ENCODE peak calls at places on chromosomes 3 and 15, in nine cellular contexts. One of them, this sample, is unnamed.

GRCh38 chr3:138348107-138348949 is at the start of gene MRAS:
- DNase-seq in heart right ventricle: peak; percentile 83
- DNase-seq in psoas muscle: peak; percentile 88
- DNase-seq in mucosa of descending colon: peak; percentile 65
- DNase-seq in HepG2: peak; percentile 59
- DNase-seq in CD8-positive, alpha-beta T cell: no peak
- DNase-seq in naive thymus-derived CD4-positive, alpha-beta T cell: peak; percentile 25
- DNase-seq in Panc1: no peak
- DNase-seq in CD8-positive, alpha-beta memory T cell: peak; percentile 31
- DNase-seq in this sample: peak; percentile 81

GRCh38 chr15:58212909-58213526 is 74.8 kb downstream of the AQP9 start:
- DNase-seq in heart right ventricle: no peak
- DNase-seq in psoas muscle: no peak
- DNase-seq in mucosa of descending colon: no peak
- DNase-seq in HepG2: peak; percentile 14
- DNase-seq in CD8-positive, alpha-beta T cell: no peak
- DNase-seq in naive thymus-derived CD4-positive, alpha-beta T cell: no peak
- DNase-seq in Panc1: no peak
- DNase-seq in CD8-positive, alpha-beta memory T cell: no peak
- DNase-seq in this sample: no peak

GRCh38 chr15:86691091-86691490 is 611.4 kb downstream of the AGBL1 start:
- DNase-seq in heart right ventricle: no peak
- DNase-seq in psoas muscle: no peak
- DNase-seq in mucosa of descending colon: peak; percentile 5
- DNase-seq in HepG2: no peak
- DNase-seq in CD8-positive, alpha-beta T cell: no peak
- DNase-seq in naive thymus-derived CD4-positive, alpha-beta T cell: no peak
- DNase-seq in Panc1: no peak
- DNase-seq in CD8-positive, alpha-beta memory T cell: no peak
- DNase-seq in this sample: no peak

GRCh38 chr3:197241173-197241572 is 57.2 kb downstream of the DLG1 start:
- DNase-seq in heart right ventricle: no peak
- DNase-seq in psoas muscle: no peak
- DNase-seq in mucosa of descending colon: no peak
- DNase-seq in HepG2: no peak
- DNase-seq in CD8-positive, alpha-beta T cell: no peak
- DNase-seq in naive thymus-derived CD4-positive, alpha-beta T cell: no peak
- DNase-seq in Panc1: no peak
- DNase-seq in CD8-positive, alpha-beta memory T cell: no peak
- DNase-seq in this sample: no peak

GRCh38 chr3:117666316-117666715 is 956.7 kb downstream of the TUSC7 start:
- DNase-seq in heart right ventricle: no peak
- DNase-seq in psoas muscle: no peak
- DNase-seq in mucosa of descending colon: no peak
- DNase-seq in HepG2: no peak
- DNase-seq in CD8-positive, alpha-beta T cell: no peak
- DNase-seq in naive thymus-derived CD4-positive, alpha-beta T cell: no peak
- DNase-seq in Panc1: no peak
- DNase-seq in CD8-positive, alpha-beta memory T cell: no peak
- DNase-seq in this sample: no peak

GRCh38 chr3:138668107-138668506 is 59.5 kb downstream of the FAIM start:
- DNase-seq in heart right ventricle: no peak
- DNase-seq in psoas muscle: no peak
- DNase-seq in mucosa of descending colon: no peak
- DNase-seq in HepG2: peak; percentile 3
- DNase-seq in CD8-positive, alpha-beta T cell: no peak
- DNase-seq in naive thymus-derived CD4-positive, alpha-beta T cell: no peak
- DNase-seq in Panc1: no peak
- DNase-seq in CD8-positive, alpha-beta memory T cell: no peak
- DNase-seq in this sample: no peak

GRCh38 chr3:184734903-184735630 is 23.2 kb upstream of the MAGEF1 start:
- DNase-seq in heart right ventricle: no peak
- DNase-seq in psoas muscle: no peak
- DNase-seq in mucosa of descending colon: no peak
- DNase-seq in HepG2: no peak
- DNase-seq in CD8-positive, alpha-beta T cell: no peak
- DNase-seq in naive thymus-derived CD4-positive, alpha-beta T cell: no peak
- DNase-seq in Panc1: no peak
- DNase-seq in CD8-positive, alpha-beta memory T cell: no peak
- DNase-seq in this sample: no peak

GRCh38 chr3:179330438-179330837 is 7.6 kb downstream of the ZNF639 start:
- DNase-seq in heart right ventricle: no peak
- DNase-seq in psoas muscle: no peak
- DNase-seq in mucosa of descending colon: no peak
- DNase-seq in HepG2: no peak
- DNase-seq in CD8-positive, alpha-beta T cell: no peak
- DNase-seq in naive thymus-derived CD4-positive, alpha-beta T cell: no peak
- DNase-seq in Panc1: no peak
- DNase-seq in CD8-positive, alpha-beta memory T cell: no peak
- DNase-seq in this sample: no peak

GRCh38 chr3:58173670-58174472 is 36.9 kb downstream of the DNASE1L3 start:
- DNase-seq in heart right ventricle: peak; percentile 59
- DNase-seq in psoas muscle: no peak
- DNase-seq in mucosa of descending colon: peak; percentile 66
- DNase-seq in HepG2: peak; percentile 87
- DNase-seq in CD8-positive, alpha-beta T cell: no peak
- DNase-seq in naive thymus-derived CD4-positive, alpha-beta T cell: peak; percentile 42
- DNase-seq in Panc1: no peak
- DNase-seq in CD8-positive, alpha-beta memory T cell: peak; percentile 39
- DNase-seq in this sample: peak; percentile 82

GRCh38 chr3:60599586-60599985 is 651.7 kb downstream of the FHIT start:
- DNase-seq in heart right ventricle: no peak
- DNase-seq in psoas muscle: no peak
- DNase-seq in mucosa of descending colon: no peak
- DNase-seq in HepG2: no peak
- DNase-seq in CD8-positive, alpha-beta T cell: no peak
- DNase-seq in naive thymus-derived CD4-positive, alpha-beta T cell: no peak
- DNase-seq in Panc1: no peak
- DNase-seq in CD8-positive, alpha-beta memory T cell: no peak
- DNase-seq in this sample: no peak

GRCh38 chr15:95247068-95247984 is 1016.0 kb downstream of the MCTP2 start:
- DNase-seq in heart right ventricle: no peak
- DNase-seq in psoas muscle: no peak
- DNase-seq in mucosa of descending colon: no peak
- DNase-seq in HepG2: peak; percentile 4
- DNase-seq in CD8-positive, alpha-beta T cell: no peak
- DNase-seq in naive thymus-derived CD4-positive, alpha-beta T cell: no peak
- DNase-seq in Panc1: peak; percentile 91
- DNase-seq in CD8-positive, alpha-beta memory T cell: no peak
- DNase-seq in this sample: no peak

GRCh38 chr15:32029862-32030781 is at the start of gene CHRNA7:
- DNase-seq in heart right ventricle: peak; percentile 61
- DNase-seq in psoas muscle: peak; percentile 15
- DNase-seq in mucosa of descending colon: peak; percentile 64
- DNase-seq in HepG2: peak; percentile 12
- DNase-seq in CD8-positive, alpha-beta T cell: no peak
- DNase-seq in naive thymus-derived CD4-positive, alpha-beta T cell: no peak
- DNase-seq in Panc1: no peak
- DNase-seq in CD8-positive, alpha-beta memory T cell: no peak
- DNase-seq in this sample: peak; percentile 59

GRCh38 chr3:51389423-51390183 is 1.5 kb upstream of the RBM15B start:
- DNase-seq in heart right ventricle: peak; percentile 28
- DNase-seq in psoas muscle: peak; percentile 46
- DNase-seq in mucosa of descending colon: peak; percentile 71
- DNase-seq in HepG2: peak; percentile 42
- DNase-seq in CD8-positive, alpha-beta T cell: peak; percentile 28
- DNase-seq in naive thymus-derived CD4-positive, alpha-beta T cell: peak; percentile 51
- DNase-seq in Panc1: peak; percentile 10
- DNase-seq in CD8-positive, alpha-beta memory T cell: peak; percentile 48
- DNase-seq in this sample: peak; percentile 39

GRCh38 chr3:194130807-194131589 is 5.0 kb upstream of the HES1 start:
- DNase-seq in heart right ventricle: no peak
- DNase-seq in psoas muscle: peak; percentile 22
- DNase-seq in mucosa of descending colon: peak; percentile 64
- DNase-seq in HepG2: peak; percentile 94
- DNase-seq in CD8-positive, alpha-beta T cell: no peak
- DNase-seq in naive thymus-derived CD4-positive, alpha-beta T cell: no peak
- DNase-seq in Panc1: no peak
- DNase-seq in CD8-positive, alpha-beta memory T cell: peak; percentile 45
- DNase-seq in this sample: peak; percentile 59

GRCh38 chr3:48112813-48113212 is 75.4 kb downstream of the CDC25A start:
- DNase-seq in heart right ventricle: no peak
- DNase-seq in psoas muscle: no peak
- DNase-seq in mucosa of descending colon: no peak
- DNase-seq in HepG2: no peak
- DNase-seq in CD8-positive, alpha-beta T cell: no peak
- DNase-seq in naive thymus-derived CD4-positive, alpha-beta T cell: no peak
- DNase-seq in Panc1: no peak
- DNase-seq in CD8-positive, alpha-beta memory T cell: no peak
- DNase-seq in this sample: no peak

DNA sequence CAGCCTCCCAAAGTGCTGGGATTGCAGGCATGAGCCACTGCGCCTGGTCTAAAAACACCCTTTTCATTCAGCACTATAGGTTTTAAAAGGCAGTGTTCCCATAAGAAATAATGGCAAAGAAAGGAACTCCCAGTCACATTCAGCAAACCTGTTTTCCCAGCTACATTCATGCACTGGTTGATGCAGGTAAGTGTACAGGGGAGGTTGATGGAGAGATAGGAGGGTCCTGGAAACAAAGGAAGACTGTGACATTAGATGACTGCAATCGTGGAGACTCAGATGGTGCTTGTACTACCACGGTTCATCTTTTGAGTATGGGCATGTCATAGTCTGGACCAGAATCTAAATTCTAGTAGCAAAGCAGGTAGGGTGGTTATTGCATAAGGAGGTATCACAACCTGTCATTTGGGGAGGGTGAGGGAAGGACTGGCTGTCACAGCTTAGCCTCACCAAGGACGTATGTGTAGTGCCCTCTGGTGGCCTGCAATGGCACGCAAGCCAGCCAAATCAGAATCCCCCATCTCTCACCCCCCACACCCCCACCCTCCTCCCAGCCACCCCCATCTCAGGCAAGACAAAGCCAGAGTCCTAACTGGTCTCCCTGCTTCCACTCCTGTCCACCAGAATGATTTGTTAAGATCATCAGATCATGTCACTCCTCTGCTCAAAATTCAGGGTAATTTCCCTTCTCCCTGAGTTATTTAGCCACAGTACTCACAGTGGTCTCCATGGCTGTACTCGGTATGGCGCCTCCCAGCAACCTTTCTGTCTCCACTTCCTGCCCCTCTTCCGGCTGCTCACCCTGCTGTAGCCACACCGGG is 28.8 kb upstream of the UBL7 start:
- DNase-seq in heart right ventricle: peak; percentile 29
- DNase-seq in psoas muscle: peak; percentile 40
- DNase-seq in mucosa of descending colon: peak; percentile 59
- DNase-seq in HepG2: peak; percentile 39
- DNase-seq in CD8-positive, alpha-beta T cell: peak; percentile 60
- DNase-seq in naive thymus-derived CD4-positive, alpha-beta T cell: peak; percentile 50
- DNase-seq in Panc1: peak; percentile 54
- DNase-seq in CD8-positive, alpha-beta memory T cell: peak; percentile 72
- DNase-seq in this sample: peak; percentile 46
- H3K36me3 ChIP-seq in heart right ventricle: no peaks in the 10 kb centered on the region
- H3K36me3 ChIP-seq in psoas muscle: no peaks in the 10 kb centered on the region
- H3K36me3 ChIP-seq in mucosa of descending colon: no peaks in the 10 kb centered on the region
- H3K36me3 ChIP-seq in HepG2: no peaks in the 10 kb centered on the region
- H3K36me3 ChIP-seq in CD8-positive, alpha-beta T cell: no peaks in the 10 kb centered on the region
- H3K36me3 ChIP-seq in naive thymus-derived CD4-positive, alpha-beta T cell: no peaks in the 10 kb centered on the region
- H3K36me3 ChIP-seq in Panc1: no peaks in the 10 kb centered on the region
- H3K36me3 ChIP-seq in CD8-positive, alpha-beta memory T cell: no peaks in the 10 kb centered on the region
- H3K36me3 ChIP-seq in this sample: no peaks in the 10 kb centered on the region

GRCh38 chr3:183449391-183449790 is 21.0 kb upstream of the MCF2L2 start:
- DNase-seq in heart right ventricle: no peak
- DNase-seq in psoas muscle: no peak
- DNase-seq in mucosa of descending colon: no peak
- DNase-seq in HepG2: peak; percentile 10
- DNase-seq in CD8-positive, alpha-beta T cell: no peak
- DNase-seq in naive thymus-derived CD4-positive, alpha-beta T cell: no peak
- DNase-seq in Panc1: no peak
- DNase-seq in CD8-positive, alpha-beta memory T cell: no peak
- DNase-seq in this sample: no peak
- H3K4me3 ChIP-seq in heart right ventricle: peak overlapping the region; percentile 73
- H3K4me3 ChIP-seq in psoas muscle: peak overlapping the region; percentile 91
- H3K4me3 ChIP-seq in mucosa of descending colon: no peak overlapping the region
- H3K4me3 ChIP-seq in HepG2: no peak overlapping the region
- H3K4me3 ChIP-seq in CD8-positive, alpha-beta T cell: no peak overlapping the region
- H3K4me3 ChIP-seq in naive thymus-derived CD4-positive, alpha-beta T cell: no peak overlapping the region
- H3K4me3 ChIP-seq in Panc1: no peak overlapping the region
- H3K4me3 ChIP-seq in CD8-positive, alpha-beta memory T cell: no peak overlapping the region
- H3K4me3 ChIP-seq in this sample: no peak overlapping the region

DNA sequence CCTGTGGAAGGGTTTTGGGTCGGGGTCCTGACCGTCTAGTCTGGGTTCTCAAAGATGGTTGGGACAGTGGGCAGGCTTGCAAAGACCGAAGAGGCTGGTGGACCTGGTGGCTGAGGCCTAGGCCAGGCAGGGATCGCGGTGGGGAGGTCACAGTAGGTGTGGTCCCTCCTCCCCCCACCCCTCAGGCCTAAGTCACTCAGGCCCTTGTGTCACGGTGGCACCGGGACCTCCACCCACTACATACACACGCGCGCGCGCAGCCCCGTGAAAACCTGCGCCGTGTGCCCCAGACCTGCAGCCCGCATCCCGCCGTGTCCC is 24.2 kb downstream of the SEC61A1 start:
- DNase-seq in heart right ventricle: no peak
- DNase-seq in psoas muscle: no peak
- DNase-seq in mucosa of descending colon: no peak
- DNase-seq in HepG2: no peak
- DNase-seq in CD8-positive, alpha-beta T cell: no peak
- DNase-seq in naive thymus-derived CD4-positive, alpha-beta T cell: no peak
- DNase-seq in Panc1: no peak
- DNase-seq in CD8-positive, alpha-beta memory T cell: no peak
- DNase-seq in this sample: no peak
- H3K36me3 ChIP-seq in heart right ventricle: peaks cover 16% of the 10 kb centered on the region
- H3K36me3 ChIP-seq in psoas muscle: peaks cover 53% of the 10 kb centered on the region
- H3K36me3 ChIP-seq in mucosa of descending colon: no peaks in the 10 kb centered on the region
- H3K36me3 ChIP-seq in HepG2: peaks cover 13% of the 10 kb centered on the region
- H3K36me3 ChIP-seq in CD8-positive, alpha-beta T cell: peaks cover 5% of the 10 kb centered on the region
- H3K36me3 ChIP-seq in naive thymus-derived CD4-positive, alpha-beta T cell: peaks cover 2% of the 10 kb centered on the region
- H3K36me3 ChIP-seq in Panc1: peaks cover 5% of the 10 kb centered on the region
- H3K36me3 ChIP-seq in CD8-positive, alpha-beta memory T cell: peaks cover 9% of the 10 kb centered on the region
- H3K36me3 ChIP-seq in this sample: no peaks in the 10 kb centered on the region

GRCh38 chr15:35724626-35725025 is 178.7 kb upstream of the DPH6 start:
- DNase-seq in heart right ventricle: no peak
- DNase-seq in psoas muscle: no peak
- DNase-seq in mucosa of descending colon: no peak
- DNase-seq in HepG2: no peak
- DNase-seq in CD8-positive, alpha-beta T cell: no peak
- DNase-seq in naive thymus-derived CD4-positive, alpha-beta T cell: no peak
- DNase-seq in Panc1: no peak
- DNase-seq in CD8-positive, alpha-beta memory T cell: no peak
- DNase-seq in this sample: no peak

GRCh38 chr15:35725353-35725752 is 179.4 kb upstream of the DPH6 start:
- DNase-seq in heart right ventricle: no peak
- DNase-seq in psoas muscle: no peak
- DNase-seq in mucosa of descending colon: no peak
- DNase-seq in HepG2: no peak
- DNase-seq in CD8-positive, alpha-beta T cell: no peak
- DNase-seq in naive thymus-derived CD4-positive, alpha-beta T cell: no peak
- DNase-seq in Panc1: no peak
- DNase-seq in CD8-positive, alpha-beta memory T cell: no peak
- DNase-seq in this sample: no peak

GRCh38 chr15:35723852-35724251 is 177.9 kb upstream of the DPH6 start:
- DNase-seq in heart right ventricle: no peak
- DNase-seq in psoas muscle: no peak
- DNase-seq in mucosa of descending colon: no peak
- DNase-seq in HepG2: no peak
- DNase-seq in CD8-positive, alpha-beta T cell: no peak
- DNase-seq in naive thymus-derived CD4-positive, alpha-beta T cell: no peak
- DNase-seq in Panc1: no peak
- DNase-seq in CD8-positive, alpha-beta memory T cell: no peak
- DNase-seq in this sample: no peak

GRCh38 chr15:35727627-35728026 is 181.7 kb upstream of the DPH6 start:
- DNase-seq in heart right ventricle: no peak
- DNase-seq in psoas muscle: no peak
- DNase-seq in mucosa of descending colon: no peak
- DNase-seq in HepG2: no peak
- DNase-seq in CD8-positive, alpha-beta T cell: no peak
- DNase-seq in naive thymus-derived CD4-positive, alpha-beta T cell: no peak
- DNase-seq in Panc1: no peak
- DNase-seq in CD8-positive, alpha-beta memory T cell: no peak
- DNase-seq in this sample: no peak

GRCh38 chr15:35728176-35728938 is 182.4 kb upstream of the DPH6 start:
- DNase-seq in heart right ventricle: no peak
- DNase-seq in psoas muscle: no peak
- DNase-seq in mucosa of descending colon: no peak
- DNase-seq in HepG2: no peak
- DNase-seq in CD8-positive, alpha-beta T cell: no peak
- DNase-seq in naive thymus-derived CD4-positive, alpha-beta T cell: no peak
- DNase-seq in Panc1: no peak
- DNase-seq in CD8-positive, alpha-beta memory T cell: no peak
- DNase-seq in this sample: no peak
- H3K4me3 ChIP-seq in heart right ventricle: no peak overlapping the region
- H3K4me3 ChIP-seq in psoas muscle: no peak overlapping the region
- H3K4me3 ChIP-seq in mucosa of descending colon: no peak overlapping the region
- H3K4me3 ChIP-seq in HepG2: no peak overlapping the region
- H3K4me3 ChIP-seq in CD8-positive, alpha-beta T cell: no peak overlapping the region
- H3K4me3 ChIP-seq in naive thymus-derived CD4-positive, alpha-beta T cell: no peak overlapping the region
- H3K4me3 ChIP-seq in Panc1: no peak overlapping the region
- H3K4me3 ChIP-seq in CD8-positive, alpha-beta memory T cell: no peak overlapping the region
- H3K4me3 ChIP-seq in this sample: no peak overlapping the region

This sample was measured in right lobe of liver.